ENCODE peak calls at places on chromosome 1, in five cellular contexts. G is fibroblast of lung, O is heart right ventricle, J is neural crest cell, D is heart left ventricle. I is an unnamed sample.

GRCh38 chr1:220767312-220768126 is 19.2 kb upstream of the MTARC1 start:
- DNase-seq in G (no peak), O (no peak), J (no peak), D (no peak), I (no peak)

GRCh38 chr1:110557481-110557880 is 38.5 kb upstream of the KCNA10 start:
- DNase-seq in G (no peak), O (no peak), J (no peak), D (no peak), I (no peak)

GRCh38 chr1:67169932-67170331 is 3.7 kb downstream of the IL23R start:
- DNase-seq in G (no peak), O (no peak), J (no peak), D (no peak), I (no peak)

GRCh38 chr1:23904748-23905357 is 8.3 kb downstream of the CNR2 start:
- DNase-seq in G (no peak), O (no peak), J (no peak), D (no peak), I (no peak)

GRCh38 chr1:18693256-18694098 is 62.8 kb downstream of the PAX7 start:
- DNase-seq in G (no peak), O (no peak), J (no peak), D (no peak), I (no peak)

GRCh38 chr1:89363638-89364536 is at the start of gene GBP6:
- DNase-seq in G (peak), O (peak), J (no peak), D (peak), I (no peak)

GRCh38 chr1:110346690-110347089 is 7.5 kb downstream of the RBM15 start:
- DNase-seq in G (no peak), O (no peak), J (no peak), D (no peak), I (no peak)

GRCh38 chr1:39525366-39526165 is 34.1 kb downstream of the BMP8A start:
- DNase-seq in G (no peak), O (peak), J (no peak), D (no peak), I (no peak)

GRCh38 chr1:209723761-209724693 is 19.4 kb downstream of the HSD11B1 start:
- DNase-seq in G (no peak), O (no peak), J (no peak), D (no peak), I (no peak)

GRCh38 chr1:25724986-25725385 is 75.0 kb upstream of the SELENON start:
- DNase-seq in G (no peak), O (no peak), J (no peak), D (no peak), I (no peak)

DNA sequence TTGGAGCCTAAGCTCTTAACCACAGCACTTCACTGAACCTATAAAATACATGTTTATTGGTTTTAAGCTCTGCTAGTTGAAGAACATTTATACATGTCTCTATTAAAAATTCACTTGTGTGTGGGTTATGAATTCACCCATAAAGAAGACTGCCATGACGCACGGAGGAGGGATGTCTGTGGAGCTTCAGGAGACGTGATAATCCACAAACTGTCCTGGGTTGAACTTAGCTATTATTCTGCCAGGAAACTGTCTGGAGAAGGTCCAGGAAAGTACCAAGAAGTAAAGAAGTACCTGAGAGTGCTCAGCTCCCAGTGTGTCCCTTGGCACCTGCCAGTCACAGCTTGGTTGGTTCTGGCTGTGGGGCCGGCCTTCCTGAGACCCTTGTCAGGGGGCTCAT is 56.3 kb downstream of the DDR2 start:
- DNase-seq in G (no peak), O (no peak), J (no peak), D (no peak), I (no peak)
- TF ChIP-seq CTCF in G (no peak), O (no peak), J (no peak), D (no peak), I (no peak)

GRCh38 chr1:226064168-226064815 is 1.8 kb downstream of the H3-3A start:
- DNase-seq in G (peak), O (no peak), J (no peak), D (no peak), I (no peak)
- TF ChIP-seq CTCF in G (peak), O (peak), J (peak), D (peak), I (peak)

GRCh38 chr1:29453502-29454240 is 217.3 kb downstream of the PTPRU start:
- DNase-seq in G (peak), O (no peak), J (peak), D (no peak), I (peak)

GRCh38 chr1:29447368-29447767 is 211.0 kb downstream of the PTPRU start:
- DNase-seq in G (no peak), O (no peak), J (no peak), D (no peak), I (no peak)

GRCh38 chr1:29452463-29453230 is 216.3 kb downstream of the PTPRU start:
- DNase-seq in G (no peak), O (no peak), J (no peak), D (no peak), I (no peak)

GRCh38 chr1:29448456-29449317 is 212.4 kb downstream of the PTPRU start:
- DNase-seq in G (no peak), O (no peak), J (no peak), D (no peak), I (no peak)

GRCh38 chr1:29450591-29450990 is 214.3 kb downstream of the PTPRU start:
- DNase-seq in G (peak), O (no peak), J (no peak), D (no peak), I (no peak)
- TF ChIP-seq CTCF in G (no peak), O (no peak), J (no peak), D (no peak), I (no peak)

GRCh38 chr1:180188679-180189175 is 34.1 kb downstream of the QSOX1 start:
- DNase-seq in G (no peak), O (no peak), J (no peak), D (no peak), I (peak)

GRCh38 chr1:180190091-180190490 is 35.4 kb downstream of the QSOX1 start:
- DNase-seq in G (no peak), O (no peak), J (no peak), D (no peak), I (no peak)

GRCh38 chr1:180187626-180188025 is 33.0 kb downstream of the QSOX1 start:
- DNase-seq in G (no peak), O (no peak), J (no peak), D (no peak), I (no peak)

GRCh38 chr1:180186831-180187230 is 32.2 kb downstream of the QSOX1 start:
- DNase-seq in G (peak), O (no peak), J (no peak), D (no peak), I (no peak)

GRCh38 chr1:180188103-180188506 is 33.4 kb downstream of the QSOX1 start:
- DNase-seq in G (peak), O (peak), J (peak), D (peak), I (peak)
- TF ChIP-seq CTCF in G (peak), O (peak), J (peak), D (peak), I (peak)

GRCh38 chr1:86067626-86068025 is 88.9 kb downstream of the COL24A1 start:
- DNase-seq in G (peak), O (no peak), J (no peak), D (no peak), I (no peak)
- TF ChIP-seq CTCF in G (no peak), O (no peak), J (no peak), D (no peak), I (no peak)

GRCh38 chr1:159917533-159917932 is 7.8 kb downstream of the TAGLN2 start:
- DNase-seq in G (no peak), O (no peak), J (no peak), D (no peak), I (no peak)

GRCh38 chr1:159918041-159918917 is 7.0 kb downstream of the TAGLN2 start:
- DNase-seq in G (no peak), O (no peak), J (no peak), D (no peak), I (no peak)

GRCh38 chr1:159915571-159916239 is 9.6 kb downstream of the TAGLN2 start:
- DNase-seq in G (no peak), O (no peak), J (no peak), D (no peak), I (no peak)

GRCh38 chr1:159914252-159915018 is 10.9 kb downstream of the TAGLN2 start:
- DNase-seq in G (no peak), O (no peak), J (no peak), D (no peak), I (no peak)

GRCh38 chr1:159916240-159917051 is 8.9 kb downstream of the TAGLN2 start:
- DNase-seq in G (peak), O (no peak), J (no peak), D (no peak), I (peak)
- TF ChIP-seq CTCF in G (no peak), O (no peak), J (no peak), D (no peak), I (no peak)

GRCh38 chr1:11471473-11471872 is 7.5 kb upstream of the DISP3 start:
- DNase-seq in G (no peak), O (no peak), J (no peak), D (no peak), I (no peak)
- TF ChIP-seq CTCF in G (no peak), O (no peak), J (no peak), D (no peak), I (no peak)

GRCh38 chr1:35437200-35437599 is 120.0 kb downstream of the KIAA0319L start:
- DNase-seq in G (no peak), O (no peak), J (no peak), D (no peak), I (no peak)
- TF ChIP-seq CTCF in G (no peak), O (no peak), J (no peak), D (no peak), I (no peak)

I was measured in D721Med.